ENCODE peak calls at places on chromosomes 2 and 18, in four cellular contexts. One of them, this sample, is unnamed.

GRCh38 chr18:77857926-77858325 is 608.3 kb downstream of the GALR1 start:
- DNase-seq in NT2/D1: no peak
- DNase-seq in GM12878: no peak
- DNase-seq in H1: no peak
- DNase-seq in this sample: no peak

GRCh38 chr2:219230201-219230540 is 565 bp downstream of the ANKZF1 start:
- DNase-seq in NT2/D1: no peak
- DNase-seq in GM12878: no peak
- DNase-seq in H1: no peak
- DNase-seq in this sample: peak

GRCh38 chr2:70024284-70024683 is 62.9 kb upstream of the ASPRV1 start:
- DNase-seq in NT2/D1: no peak
- DNase-seq in GM12878: no peak
- DNase-seq in H1: no peak
- DNase-seq in this sample: no peak

GRCh38 chr2:844725-845124 is 105.9 kb upstream of the SNTG2 start:
- DNase-seq in GM12878: no peak
- DNase-seq in H1: no peak
- DNase-seq in NT2/D1: no peak
- DNase-seq in this sample: no peak

GRCh38 chr2:8004250-8004681 is 677.6 kb upstream of the ID2 start:
- DNase-seq in NT2/D1: no peak
- DNase-seq in H1: no peak
- DNase-seq in GM12878: no peak
- DNase-seq in this sample: no peak

GRCh38 chr18:49681387-49681786 is 119.5 kb downstream of the LIPG start:
- DNase-seq in NT2/D1: no peak
- DNase-seq in H1: no peak
- DNase-seq in GM12878: no peak
- DNase-seq in this sample: no peak

GRCh38 chr2:35463805-35464596 is 891.6 kb upstream of the CRIM1 start:
- DNase-seq in NT2/D1: no peak
- DNase-seq in H1: no peak
- DNase-seq in GM12878: no peak
- DNase-seq in this sample: no peak

GRCh38 chr2:98216611-98217010 is 129.6 kb downstream of the VWA3B start:
- DNase-seq in H1: no peak
- DNase-seq in GM12878: no peak
- DNase-seq in NT2/D1: no peak
- DNase-seq in this sample: no peak

GRCh38 chr18:27994571-27994970 is 182.4 kb downstream of the CDH2 start:
- DNase-seq in GM12878: no peak
- DNase-seq in H1: no peak
- DNase-seq in NT2/D1: no peak
- DNase-seq in this sample: no peak

GRCh38 chr2:135585586-135585985 is 54.3 kb downstream of the R3HDM1 start:
- DNase-seq in NT2/D1: no peak
- DNase-seq in GM12878: no peak
- DNase-seq in H1: peak
- DNase-seq in this sample: no peak

GRCh38 chr2:61770298-61770697 is 83.6 kb downstream of the FAM161A start:
- DNase-seq in GM12878: no peak
- DNase-seq in NT2/D1: no peak
- DNase-seq in H1: no peak
- DNase-seq in this sample: no peak

GRCh38 chr18:74013955-74014354 is 133.7 kb downstream of the FBXO15 start:
- DNase-seq in H1: no peak
- DNase-seq in GM12878: no peak
- DNase-seq in NT2/D1: no peak
- DNase-seq in this sample: no peak

GRCh38 chr2:135783416-135783815 is 41.8 kb downstream of the UBXN4 start:
- DNase-seq in GM12878: no peak
- DNase-seq in NT2/D1: no peak
- DNase-seq in H1: no peak
- DNase-seq in this sample: no peak

GRCh38 chr2:188676012-188676405 is 298.2 kb upstream of the COL3A1 start:
- DNase-seq in H1: no peak
- DNase-seq in GM12878: no peak
- DNase-seq in NT2/D1: no peak
- DNase-seq in this sample: no peak

GRCh38 chr2:88055436-88056128 is at the start of gene KRCC1:
- DNase-seq in H1: peak
- DNase-seq in NT2/D1: peak
- DNase-seq in GM12878: peak
- DNase-seq in this sample: peak

GRCh38 chr2:20838016-20838415 is 15.1 kb upstream of the LDAH start:
- DNase-seq in H1: no peak
- DNase-seq in NT2/D1: no peak
- DNase-seq in GM12878: no peak
- DNase-seq in this sample: no peak

GRCh38 chr18:901769-902168 is 2.9 kb upstream of the ADCYAP1 start:
- DNase-seq in GM12878: no peak
- DNase-seq in NT2/D1: peak
- DNase-seq in H1: no peak
- DNase-seq in this sample: no peak

GRCh38 chr2:109545828-109546713 is 67.7 kb downstream of the SEPTIN10 start:
- DNase-seq in H1: peak
- DNase-seq in NT2/D1: peak
- DNase-seq in GM12878: peak
- DNase-seq in this sample: peak

GRCh38 chr2:70133521-70134348 is 46.5 kb downstream of the PCBP1 start:
- DNase-seq in GM12878: no peak
- DNase-seq in H1: no peak
- DNase-seq in NT2/D1: no peak
- DNase-seq in this sample: no peak

GRCh38 chr2:37414470-37414949 is 70.1 kb downstream of the QPCT start:
- DNase-seq in H1: no peak
- DNase-seq in NT2/D1: no peak
- DNase-seq in GM12878: peak
- DNase-seq in this sample: peak

GRCh38 chr2:235030936-235031335 is 79.1 kb downstream of the SH3BP4 start:
- DNase-seq in GM12878: no peak
- DNase-seq in H1: no peak
- DNase-seq in NT2/D1: no peak
- DNase-seq in this sample: no peak

GRCh38 chr18:63112681-63113080 is 206.9 kb downstream of the BCL2 start:
- DNase-seq in H1: no peak
- DNase-seq in GM12878: no peak
- DNase-seq in NT2/D1: no peak
- DNase-seq in this sample: no peak

GRCh38 chr2:118853129-118853640 is 5.7 kb upstream of the EN1 start:
- DNase-seq in GM12878: no peak
- DNase-seq in H1: no peak
- DNase-seq in NT2/D1: no peak
- DNase-seq in this sample: no peak

DNA sequence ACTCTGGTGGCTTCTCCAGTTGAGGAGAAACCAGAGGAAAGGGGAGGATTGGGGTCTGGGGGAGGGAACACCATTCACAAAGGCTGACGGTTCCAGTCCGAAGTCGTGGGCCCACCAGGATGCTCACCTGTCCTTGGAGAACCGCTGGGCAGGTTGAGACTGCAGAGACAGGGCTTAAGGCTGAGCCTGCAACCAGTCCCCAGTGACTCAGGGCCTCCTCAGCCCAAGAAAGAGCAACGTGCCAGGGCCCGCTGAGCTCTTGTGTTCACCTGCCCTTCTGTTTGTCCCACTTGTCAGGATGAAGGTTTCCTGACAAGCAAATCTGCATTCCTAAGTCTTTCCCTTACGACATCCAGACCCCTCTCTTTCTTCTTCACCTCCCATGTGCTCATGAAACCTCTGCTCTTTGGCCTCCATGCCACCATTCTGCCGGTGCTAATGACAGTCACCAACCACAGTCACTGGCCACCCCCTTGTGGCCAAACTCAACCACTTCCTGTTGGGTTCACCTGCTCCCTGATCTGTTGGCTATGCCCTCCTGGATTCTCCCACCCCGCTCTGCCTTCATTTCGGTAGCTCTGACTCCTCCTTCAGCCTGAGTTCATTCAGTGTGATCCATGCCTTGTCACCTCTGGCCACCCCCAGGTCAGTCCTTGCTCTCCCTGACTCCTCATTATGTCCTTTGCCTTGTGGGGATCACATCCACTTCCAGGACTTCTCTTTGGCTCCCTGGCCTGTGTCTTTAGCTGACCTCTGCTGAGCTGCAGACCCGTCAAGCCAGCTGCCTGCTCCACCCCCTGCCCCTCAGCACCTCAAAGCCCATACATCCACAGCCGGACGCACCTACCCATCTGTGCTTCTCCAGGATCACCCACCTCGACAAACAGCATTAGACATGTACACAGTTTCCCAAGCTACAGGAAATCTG is 17.6 kb downstream of the EMX1 start:
- DNase-seq in NT2/D1: no peak
- DNase-seq in H1: no peak
- DNase-seq in GM12878: no peak
- DNase-seq in this sample: peak
- TF ChIP-seq SUZ12 in NT2/D1: no peak
- TF ChIP-seq SUZ12 in H1: no peak
- TF ChIP-seq SUZ12 in GM12878: no peak
- TF ChIP-seq SUZ12 in this sample: no peak

GRCh38 chr2:41151746-41152145 is 699.9 kb upstream of the SLC8A1 start:
- DNase-seq in NT2/D1: no peak
- DNase-seq in H1: no peak
- DNase-seq in GM12878: no peak
- DNase-seq in this sample: no peak
- TF ChIP-seq SUZ12 in NT2/D1: no peak
- TF ChIP-seq SUZ12 in H1: no peak
- TF ChIP-seq SUZ12 in GM12878: no peak
- TF ChIP-seq SUZ12 in this sample: no peak

DNA sequence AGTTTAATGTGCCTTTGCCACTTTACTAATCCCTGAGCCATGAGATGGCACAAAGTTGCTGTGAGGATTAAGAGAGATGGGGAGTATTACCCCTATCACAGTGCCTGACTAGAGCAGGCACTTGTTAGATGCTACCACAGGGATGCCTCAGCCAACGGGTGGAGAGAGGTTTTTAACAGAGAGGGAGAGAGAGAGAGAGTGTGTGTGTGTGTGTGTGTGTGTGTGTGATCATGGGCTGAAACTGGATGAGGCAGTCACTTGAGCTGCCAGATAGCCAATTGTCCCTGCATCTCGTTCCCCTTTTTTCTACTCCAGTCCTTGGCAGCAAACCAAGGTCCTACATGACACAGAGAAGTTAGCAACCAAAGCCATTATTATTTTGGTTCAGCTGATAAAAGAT is 3.0 kb downstream of the CD8A start:
- DNase-seq in H1: no peak
- DNase-seq in NT2/D1: no peak
- DNase-seq in GM12878: no peak
- DNase-seq in this sample: no peak
- TF ChIP-seq SUZ12 in H1: no peak
- TF ChIP-seq SUZ12 in NT2/D1: no peak
- TF ChIP-seq SUZ12 in GM12878: no peak
- TF ChIP-seq SUZ12 in this sample: no peak

DNA sequence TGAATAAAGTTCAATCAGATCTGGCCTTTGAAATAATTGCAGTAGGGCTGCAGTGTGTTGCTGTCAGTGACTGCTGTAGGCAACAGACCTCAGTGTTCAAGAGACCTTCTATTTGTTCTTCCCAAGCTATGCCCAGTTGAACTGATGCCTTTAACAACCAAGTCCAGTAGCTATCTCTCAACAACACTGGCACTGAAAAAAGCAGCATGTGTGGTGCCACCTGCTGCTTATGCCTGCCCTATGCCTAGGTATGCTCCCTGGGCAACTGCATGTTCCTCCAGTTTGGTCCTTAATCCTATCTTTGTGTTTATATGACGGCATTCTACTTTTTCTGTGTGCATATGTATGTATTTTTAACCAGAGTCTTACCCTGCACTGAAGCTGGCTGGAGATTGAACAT is 523.9 kb upstream of the MEX3C start:
- DNase-seq in NT2/D1: no peak
- DNase-seq in H1: no peak
- DNase-seq in GM12878: no peak
- DNase-seq in this sample: no peak
- TF ChIP-seq SUZ12 in NT2/D1: no peak
- TF ChIP-seq SUZ12 in H1: no peak
- TF ChIP-seq SUZ12 in GM12878: no peak
- TF ChIP-seq SUZ12 in this sample: no peak

DNA sequence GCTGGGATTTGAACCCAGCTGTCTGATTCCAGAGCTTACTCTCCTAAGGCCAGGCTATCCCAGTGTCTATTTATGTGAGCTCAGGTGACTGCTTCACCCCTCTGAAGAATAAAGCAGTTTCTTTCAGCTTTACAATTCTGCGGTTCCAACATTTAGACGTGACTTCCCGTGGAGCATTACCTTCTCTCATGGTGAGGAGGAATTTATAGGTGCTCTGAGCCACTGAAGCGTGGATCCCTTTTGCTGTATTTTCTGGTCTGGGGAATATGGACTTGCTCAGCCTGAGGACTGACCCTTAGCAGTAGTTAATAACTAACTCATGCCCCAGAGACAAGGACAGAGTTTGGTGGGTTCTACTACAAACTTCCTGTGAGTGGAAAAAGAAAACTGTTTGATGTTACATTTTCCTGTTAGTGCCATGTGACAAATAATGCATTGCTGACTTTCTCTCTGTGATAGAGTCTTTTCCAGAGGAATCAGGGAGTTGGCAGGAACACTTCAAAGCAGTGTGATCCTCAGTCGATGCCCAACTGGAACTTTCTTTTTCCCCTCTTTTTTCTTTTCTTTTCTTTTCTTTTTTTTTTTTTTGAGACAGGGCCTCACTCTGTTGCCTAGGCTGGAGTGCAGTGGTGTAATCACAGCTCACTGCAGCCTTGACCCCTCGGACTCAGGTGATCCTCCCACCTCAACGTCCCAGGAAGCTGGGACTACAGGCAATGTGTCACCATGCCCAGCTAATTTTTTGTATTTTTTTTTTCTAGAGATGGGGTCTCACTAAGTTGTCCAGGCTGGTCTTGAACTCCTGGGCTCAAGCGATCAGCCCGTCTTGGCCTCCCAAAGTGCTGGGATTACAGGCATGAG is 21.9 kb downstream of the CASP10 start:
- DNase-seq in NT2/D1: no peak
- DNase-seq in H1: no peak
- DNase-seq in GM12878: no peak
- DNase-seq in this sample: no peak
- TF ChIP-seq SUZ12 in NT2/D1: no peak
- TF ChIP-seq SUZ12 in H1: no peak
- TF ChIP-seq SUZ12 in GM12878: no peak
- TF ChIP-seq SUZ12 in this sample: no peak